ENCODE peak calls at places on chromosomes 4 and X, in nine cellular contexts. One of them, this sample, is unnamed.

GRCh38 chr4:132346016-132346415 is 803.1 kb upstream of the PCDH10 start:
- DNase-seq in stimulated activated CD4-positive, alpha-beta T cell treated with anti-CD3 and anti-CD28 coated beads, Interleukin-4, amount 100 ng/mL, for 24 hours: no peak
- DNase-seq in substantia nigra: no peak
- DNase-seq in mesothelial cell of epicardium: no peak
- DNase-seq in lower lobe of right lung: no peak
- DNase-seq in fibroblast of mammary gland: no peak
- DNase-seq in fibroblast of the aortic adventitia: no peak
- DNase-seq in pancreas: no peak
- DNase-seq in NCI-H1105: no peak
- DNase-seq in this sample: no peak

GRCh38 chr4:183191630-183192029 is 92.6 kb downstream of the WWC2 start:
- DNase-seq in stimulated activated CD4-positive, alpha-beta T cell treated with anti-CD3 and anti-CD28 coated beads, Interleukin-4, amount 100 ng/mL, for 24 hours: no peak
- DNase-seq in substantia nigra: no peak
- DNase-seq in mesothelial cell of epicardium: no peak
- DNase-seq in lower lobe of right lung: no peak
- DNase-seq in fibroblast of mammary gland: no peak
- DNase-seq in fibroblast of the aortic adventitia: no peak
- DNase-seq in pancreas: no peak
- DNase-seq in NCI-H1105: no peak
- DNase-seq in this sample: no peak

GRCh38 chrX:133638285-133638684 is 223.0 kb upstream of the GPC4 start:
- DNase-seq in stimulated activated CD4-positive, alpha-beta T cell treated with anti-CD3 and anti-CD28 coated beads, Interleukin-4, amount 100 ng/mL, for 24 hours: no peak
- DNase-seq in substantia nigra: no peak
- DNase-seq in mesothelial cell of epicardium: no peak
- DNase-seq in lower lobe of right lung: no peak
- DNase-seq in fibroblast of mammary gland: peak
- DNase-seq in fibroblast of the aortic adventitia: no peak
- DNase-seq in pancreas: no peak
- DNase-seq in NCI-H1105: peak
- DNase-seq in this sample: no peak

GRCh38 chr4:13970349-13970748 is 342.8 kb upstream of the BOD1L1 start:
- DNase-seq in stimulated activated CD4-positive, alpha-beta T cell treated with anti-CD3 and anti-CD28 coated beads, Interleukin-4, amount 100 ng/mL, for 24 hours: no peak
- DNase-seq in substantia nigra: no peak
- DNase-seq in mesothelial cell of epicardium: no peak
- DNase-seq in lower lobe of right lung: no peak
- DNase-seq in fibroblast of mammary gland: no peak
- DNase-seq in fibroblast of the aortic adventitia: no peak
- DNase-seq in pancreas: no peak
- DNase-seq in NCI-H1105: no peak
- DNase-seq in this sample: no peak

GRCh38 chrX:101080326-101080725 is 1.6 kb downstream of the TMEM35A start:
- DNase-seq in stimulated activated CD4-positive, alpha-beta T cell treated with anti-CD3 and anti-CD28 coated beads, Interleukin-4, amount 100 ng/mL, for 24 hours: no peak
- DNase-seq in substantia nigra: no peak
- DNase-seq in mesothelial cell of epicardium: no peak
- DNase-seq in lower lobe of right lung: no peak
- DNase-seq in fibroblast of mammary gland: no peak
- DNase-seq in fibroblast of the aortic adventitia: no peak
- DNase-seq in pancreas: no peak
- DNase-seq in NCI-H1105: no peak
- DNase-seq in this sample: no peak

GRCh38 chrX:338836-339400 is 20.3 kb upstream of the GTPBP6 start:
- DNase-seq in stimulated activated CD4-positive, alpha-beta T cell treated with anti-CD3 and anti-CD28 coated beads, Interleukin-4, amount 100 ng/mL, for 24 hours: no peak
- DNase-seq in substantia nigra: no peak
- DNase-seq in mesothelial cell of epicardium: no peak
- DNase-seq in lower lobe of right lung: peak
- DNase-seq in fibroblast of mammary gland: no peak
- DNase-seq in fibroblast of the aortic adventitia: no peak
- DNase-seq in pancreas: peak
- DNase-seq in NCI-H1105: no peak
- DNase-seq in this sample: no peak

GRCh38 chr4:165385124-165385523 is 6.3 kb downstream of the CPE start:
- DNase-seq in stimulated activated CD4-positive, alpha-beta T cell treated with anti-CD3 and anti-CD28 coated beads, Interleukin-4, amount 100 ng/mL, for 24 hours: no peak
- DNase-seq in substantia nigra: no peak
- DNase-seq in mesothelial cell of epicardium: no peak
- DNase-seq in lower lobe of right lung: no peak
- DNase-seq in fibroblast of mammary gland: no peak
- DNase-seq in fibroblast of the aortic adventitia: no peak
- DNase-seq in pancreas: no peak
- DNase-seq in NCI-H1105: peak
- DNase-seq in this sample: no peak

GRCh38 chr4:28966982-28967381 is 1753.2 kb upstream of the PCDH7 start:
- DNase-seq in stimulated activated CD4-positive, alpha-beta T cell treated with anti-CD3 and anti-CD28 coated beads, Interleukin-4, amount 100 ng/mL, for 24 hours: no peak
- DNase-seq in substantia nigra: no peak
- DNase-seq in mesothelial cell of epicardium: no peak
- DNase-seq in lower lobe of right lung: no peak
- DNase-seq in fibroblast of mammary gland: peak
- DNase-seq in fibroblast of the aortic adventitia: peak
- DNase-seq in pancreas: no peak
- DNase-seq in NCI-H1105: no peak
- DNase-seq in this sample: no peak

GRCh38 chr4:29970626-29971025 is 749.5 kb upstream of the PCDH7 start:
- DNase-seq in stimulated activated CD4-positive, alpha-beta T cell treated with anti-CD3 and anti-CD28 coated beads, Interleukin-4, amount 100 ng/mL, for 24 hours: no peak
- DNase-seq in substantia nigra: no peak
- DNase-seq in mesothelial cell of epicardium: no peak
- DNase-seq in lower lobe of right lung: no peak
- DNase-seq in fibroblast of mammary gland: peak
- DNase-seq in fibroblast of the aortic adventitia: no peak
- DNase-seq in pancreas: no peak
- DNase-seq in NCI-H1105: no peak
- DNase-seq in this sample: no peak

GRCh38 chrX:49204709-49205108 is 4.7 kb upstream of the SYP start:
- DNase-seq in stimulated activated CD4-positive, alpha-beta T cell treated with anti-CD3 and anti-CD28 coated beads, Interleukin-4, amount 100 ng/mL, for 24 hours: no peak
- DNase-seq in substantia nigra: no peak
- DNase-seq in mesothelial cell of epicardium: no peak
- DNase-seq in lower lobe of right lung: no peak
- DNase-seq in fibroblast of mammary gland: no peak
- DNase-seq in fibroblast of the aortic adventitia: no peak
- DNase-seq in pancreas: no peak
- DNase-seq in NCI-H1105: no peak
- DNase-seq in this sample: no peak

GRCh38 chr4:11597506-11597905 is 168.8 kb upstream of the HS3ST1 start:
- DNase-seq in stimulated activated CD4-positive, alpha-beta T cell treated with anti-CD3 and anti-CD28 coated beads, Interleukin-4, amount 100 ng/mL, for 24 hours: no peak
- DNase-seq in substantia nigra: no peak
- DNase-seq in mesothelial cell of epicardium: no peak
- DNase-seq in lower lobe of right lung: no peak
- DNase-seq in fibroblast of mammary gland: no peak
- DNase-seq in fibroblast of the aortic adventitia: no peak
- DNase-seq in pancreas: no peak
- DNase-seq in NCI-H1105: no peak
- DNase-seq in this sample: no peak

GRCh38 chr4:173829565-173829964 is 299.5 kb upstream of the HAND2 start:
- DNase-seq in stimulated activated CD4-positive, alpha-beta T cell treated with anti-CD3 and anti-CD28 coated beads, Interleukin-4, amount 100 ng/mL, for 24 hours: no peak
- DNase-seq in substantia nigra: no peak
- DNase-seq in mesothelial cell of epicardium: no peak
- DNase-seq in lower lobe of right lung: no peak
- DNase-seq in fibroblast of mammary gland: no peak
- DNase-seq in fibroblast of the aortic adventitia: no peak
- DNase-seq in pancreas: no peak
- DNase-seq in NCI-H1105: no peak
- DNase-seq in this sample: no peak

GRCh38 chr4:98801259-98801725 is 127.6 kb downstream of the EIF4E start:
- DNase-seq in stimulated activated CD4-positive, alpha-beta T cell treated with anti-CD3 and anti-CD28 coated beads, Interleukin-4, amount 100 ng/mL, for 24 hours: no peak
- DNase-seq in substantia nigra: peak
- DNase-seq in mesothelial cell of epicardium: no peak
- DNase-seq in lower lobe of right lung: no peak
- DNase-seq in fibroblast of mammary gland: no peak
- DNase-seq in fibroblast of the aortic adventitia: no peak
- DNase-seq in pancreas: no peak
- DNase-seq in NCI-H1105: no peak
- DNase-seq in this sample: peak

GRCh38 chr4:182449186-182449880 is 206.1 kb downstream of the TENM3 start:
- DNase-seq in stimulated activated CD4-positive, alpha-beta T cell treated with anti-CD3 and anti-CD28 coated beads, Interleukin-4, amount 100 ng/mL, for 24 hours: no peak
- DNase-seq in substantia nigra: no peak
- DNase-seq in mesothelial cell of epicardium: no peak
- DNase-seq in lower lobe of right lung: no peak
- DNase-seq in fibroblast of mammary gland: peak
- DNase-seq in fibroblast of the aortic adventitia: peak
- DNase-seq in pancreas: no peak
- DNase-seq in NCI-H1105: no peak
- DNase-seq in this sample: peak

GRCh38 chrX:13688384-13688771 is 550 bp upstream of the RAB9A start:
- DNase-seq in stimulated activated CD4-positive, alpha-beta T cell treated with anti-CD3 and anti-CD28 coated beads, Interleukin-4, amount 100 ng/mL, for 24 hours: no peak
- DNase-seq in substantia nigra: no peak
- DNase-seq in mesothelial cell of epicardium: no peak
- DNase-seq in lower lobe of right lung: no peak
- DNase-seq in fibroblast of mammary gland: no peak
- DNase-seq in fibroblast of the aortic adventitia: no peak
- DNase-seq in pancreas: no peak
- DNase-seq in NCI-H1105: no peak
- DNase-seq in this sample: no peak

GRCh38 chrX:133685806-133686205 is 270.5 kb upstream of the GPC4 start:
- DNase-seq in stimulated activated CD4-positive, alpha-beta T cell treated with anti-CD3 and anti-CD28 coated beads, Interleukin-4, amount 100 ng/mL, for 24 hours: no peak
- DNase-seq in substantia nigra: no peak
- DNase-seq in mesothelial cell of epicardium: no peak
- DNase-seq in lower lobe of right lung: no peak
- DNase-seq in fibroblast of mammary gland: no peak
- DNase-seq in fibroblast of the aortic adventitia: no peak
- DNase-seq in pancreas: no peak
- DNase-seq in NCI-H1105: no peak
- DNase-seq in this sample: no peak

GRCh38 chrX:48831909-48832291 is 3.5 kb downstream of the PCSK1N start:
- DNase-seq in stimulated activated CD4-positive, alpha-beta T cell treated with anti-CD3 and anti-CD28 coated beads, Interleukin-4, amount 100 ng/mL, for 24 hours: no peak
- DNase-seq in substantia nigra: no peak
- DNase-seq in mesothelial cell of epicardium: no peak
- DNase-seq in lower lobe of right lung: no peak
- DNase-seq in fibroblast of mammary gland: no peak
- DNase-seq in fibroblast of the aortic adventitia: no peak
- DNase-seq in pancreas: no peak
- DNase-seq in NCI-H1105: no peak
- DNase-seq in this sample: no peak

GRCh38 chrX:114532093-114532805 is 51.6 kb upstream of the HTR2C start:
- DNase-seq in stimulated activated CD4-positive, alpha-beta T cell treated with anti-CD3 and anti-CD28 coated beads, Interleukin-4, amount 100 ng/mL, for 24 hours: no peak
- DNase-seq in substantia nigra: no peak
- DNase-seq in mesothelial cell of epicardium: no peak
- DNase-seq in lower lobe of right lung: no peak
- DNase-seq in fibroblast of mammary gland: peak
- DNase-seq in fibroblast of the aortic adventitia: no peak
- DNase-seq in pancreas: no peak
- DNase-seq in NCI-H1105: no peak
- DNase-seq in this sample: no peak

GRCh38 chr4:76950846-76951321 is 1.3 kb downstream of the SEPTIN11 start:
- DNase-seq in stimulated activated CD4-positive, alpha-beta T cell treated with anti-CD3 and anti-CD28 coated beads, Interleukin-4, amount 100 ng/mL, for 24 hours: no peak
- DNase-seq in substantia nigra: no peak
- DNase-seq in mesothelial cell of epicardium: peak
- DNase-seq in lower lobe of right lung: peak
- DNase-seq in fibroblast of mammary gland: peak
- DNase-seq in fibroblast of the aortic adventitia: peak
- DNase-seq in pancreas: no peak
- DNase-seq in NCI-H1105: peak
- DNase-seq in this sample: peak

GRCh38 chr4:36815536-36815935 is 429.0 kb upstream of the NWD2 start:
- DNase-seq in stimulated activated CD4-positive, alpha-beta T cell treated with anti-CD3 and anti-CD28 coated beads, Interleukin-4, amount 100 ng/mL, for 24 hours: no peak
- DNase-seq in substantia nigra: no peak
- DNase-seq in mesothelial cell of epicardium: no peak
- DNase-seq in lower lobe of right lung: no peak
- DNase-seq in fibroblast of mammary gland: no peak
- DNase-seq in fibroblast of the aortic adventitia: no peak
- DNase-seq in pancreas: no peak
- DNase-seq in NCI-H1105: no peak
- DNase-seq in this sample: no peak

GRCh38 chrX:41452972-41453371 is 5.8 kb downstream of the NYX start:
- DNase-seq in stimulated activated CD4-positive, alpha-beta T cell treated with anti-CD3 and anti-CD28 coated beads, Interleukin-4, amount 100 ng/mL, for 24 hours: no peak
- DNase-seq in substantia nigra: no peak
- DNase-seq in mesothelial cell of epicardium: no peak
- DNase-seq in lower lobe of right lung: no peak
- DNase-seq in fibroblast of mammary gland: peak
- DNase-seq in fibroblast of the aortic adventitia: peak
- DNase-seq in pancreas: no peak
- DNase-seq in NCI-H1105: no peak
- DNase-seq in this sample: no peak

GRCh38 chr4:7970031-7970946 is 30.6 kb upstream of the AFAP1 start:
- DNase-seq in stimulated activated CD4-positive, alpha-beta T cell treated with anti-CD3 and anti-CD28 coated beads, Interleukin-4, amount 100 ng/mL, for 24 hours: peak
- DNase-seq in substantia nigra: no peak
- DNase-seq in mesothelial cell of epicardium: no peak
- DNase-seq in lower lobe of right lung: no peak
- DNase-seq in fibroblast of mammary gland: no peak
- DNase-seq in fibroblast of the aortic adventitia: peak
- DNase-seq in pancreas: no peak
- DNase-seq in NCI-H1105: no peak
- DNase-seq in this sample: no peak

GRCh38 chr4:100286601-100287000 is 96.3 kb upstream of the DDIT4L start:
- DNase-seq in stimulated activated CD4-positive, alpha-beta T cell treated with anti-CD3 and anti-CD28 coated beads, Interleukin-4, amount 100 ng/mL, for 24 hours: no peak
- DNase-seq in substantia nigra: no peak
- DNase-seq in mesothelial cell of epicardium: no peak
- DNase-seq in lower lobe of right lung: no peak
- DNase-seq in fibroblast of mammary gland: no peak
- DNase-seq in fibroblast of the aortic adventitia: no peak
- DNase-seq in pancreas: no peak
- DNase-seq in NCI-H1105: no peak
- DNase-seq in this sample: no peak